ENCODE peak calls at places on chromosome X, in five cellular contexts. I is stimulated activated CD4-positive, alpha-beta T cell treated with anti-CD3 and anti-CD28 coated beads, Interleukin-15, amount 100 ng/mL, for 1 hour; U is HEK293T; X is SK-N-SH; S is stimulated activated naive B cell treated with anti-CD40 and anti-IgM and Interleukin-4, amounts not matched to agents 10 μg/mL and 1 μg/mL and 100 μg/mL, for 72 hours. W is an unnamed sample.

GRCh38 chrX:98548550-98548949 is 1664.8 kb downstream of the RPA4 start:
- DNase-seq in I (no peak), X (no peak), U (no peak), S (no peak), W (no peak)

GRCh38 chrX:104250470-104250869 is 4.3 kb downstream of the ESX1 start:
- DNase-seq in S (no peak), X (no peak), U (no peak), I (no peak), W (no peak)

GRCh38 chrX:153627675-153628111 is 19.3 kb upstream of the DUSP9 start:
- DNase-seq in I (no peak), S (no peak), U (no peak), X (peak; percentile 23), W (no peak)

GRCh38 chrX:130118396-130118795 is 8.1 kb upstream of the ELF4 start:
- DNase-seq in U (no peak), X (no peak), S (no peak), I (no peak), W (no peak)

GRCh38 chrX:115018944-115019343 is 1.5 kb upstream of the IL13RA2 start:
- DNase-seq in X (no peak), S (no peak), I (no peak), U (no peak), W (no peak)

GRCh38 chrX:149631293-149632165 is at the start of gene TMEM185A:
- DNase-seq in I (peak; percentile 64), S (peak; percentile 70), U (peak; percentile 86), X (peak; percentile 88), W (peak; percentile 30)

GRCh38 chrX:24025741-24026402 is 1.1 kb downstream of the KLHL15 start:
- DNase-seq in S (no peak), X (no peak), U (no peak), I (no peak), W (no peak)

GRCh38 chrX:29653721-29654120 is 561.6 kb upstream of the MAGEB2 start:
- DNase-seq in S (no peak), U (no peak), X (no peak), I (no peak), W (no peak)

GRCh38 chrX:121854614-121854911 is 807.2 kb downstream of the GLUD2 start:
- DNase-seq in S (no peak), X (no peak), I (no peak), U (no peak), W (no peak)

GRCh38 chrX:109172091-109172602 is 309.7 kb downstream of the GUCY2F start:
- DNase-seq in I (no peak), S (no peak), U (no peak), X (no peak), W (no peak)

GRCh38 chrX:8364369-8365141 is 100.1 kb upstream of the VCX3B start:
- DNase-seq in I (no peak), U (peak; percentile 15), X (peak; percentile 7), S (no peak), W (peak; percentile 37)